ENCODE peak calls at places on chromosomes 7 and 10, in eight cellular contexts. S is neural crest cell; J is mesothelial cell of epicardium; C is activated T-helper 1 cell treated with anti-CD3 and anti-CD28 coated beads, Interleukin-12 subunit alpha, Interleukin-12 subunit beta, Interleukin-2, Interleukin-4 antibody, amounts not matched to agents 30 ng/mL and 10 ng/mL and 1 ng/mL, durations not matched to agents 14 hours and 24 hours and 36 hours; L is T follicular helper cell; N is body of pancreas; O is effector memory CD4-positive, alpha-beta T cell; D is stimulated activated naive CD4-positive, alpha-beta T cell. V is an unnamed sample.

GRCh38 chr10:79357180-79357579 is 9.9 kb downstream of the PPIF start:
- DNase-seq in S (no peak), J (no peak), C (no peak), L (no peak), N (no peak), O (no peak), D (no peak), V (no peak)

GRCh38 chr7:375491-375821 is 85.5 kb downstream of the FOXL3 start:
- DNase-seq in S (no peak), J (no peak), C (no peak), L (no peak), N (peak; percentile 4), O (no peak), D (no peak), V (no peak)

GRCh38 chr10:32050145-32050544 is 6.1 kb downstream of the KIF5B start:
- DNase-seq in S (no peak), J (no peak), C (no peak), L (no peak), N (no peak), O (no peak), D (no peak), V (no peak)

GRCh38 chr10:69636273-69636575 is 6.2 kb downstream of the FAM241B start:
- DNase-seq in S (no peak), J (no peak), C (no peak), L (no peak), N (no peak), O (no peak), D (no peak), V (no peak)

GRCh38 chr10:5381187-5381586 is 16.4 kb downstream of the UCN3 start:
- DNase-seq in S (no peak), J (no peak), C (no peak), L (no peak), N (no peak), O (no peak), D (no peak), V (no peak)

GRCh38 chr10:32377458-32378370 is 30.8 kb upstream of the EPC1 start:
- DNase-seq in S (no peak), J (no peak), C (no peak), L (peak; percentile 26), N (peak; percentile 33), O (no peak), D (peak; percentile 11), V (peak; percentile 33)

GRCh38 chr10:78774999-78775711 is 293.6 kb upstream of the ZMIZ1 start:
- DNase-seq in S (no peak), J (no peak), C (no peak), L (no peak), N (peak; percentile 87), O (no peak), D (no peak), V (peak; percentile 55)

GRCh38 chr7:831596-832291 is 532 bp upstream of the SUN1 start:
- DNase-seq in S (no peak), J (no peak), C (no peak), L (no peak), N (no peak), O (peak; percentile 3), D (no peak), V (peak; percentile 82)

GRCh38 chr10:43398939-43399871 is 9.8 kb downstream of the HNRNPF start:
- DNase-seq in S (no peak), J (no peak), C (no peak), L (no peak), N (no peak), O (no peak), D (no peak), V (no peak)

GRCh38 chr7:1564603-1565022 is 5.2 kb downstream of the PSMG3 start:
- DNase-seq in S (no peak), J (no peak), C (no peak), L (no peak), N (no peak), O (no peak), D (no peak), V (no peak)

GRCh38 chr7:98215561-98216495 is 4.6 kb downstream of the BHLHA15 start:
- DNase-seq in S (no peak), J (no peak), C (no peak), L (no peak), N (peak; percentile 95), O (no peak), D (no peak), V (no peak)

GRCh38 chr10:94630017-94630688 is 53.4 kb upstream of the CYP2C18 start:
- DNase-seq in S (no peak), J (no peak), C (no peak), L (no peak), N (no peak), O (no peak), D (no peak), V (no peak)

GRCh38 chr10:13739178-13739577 is 152.4 kb downstream of the PRPF18 start:
- DNase-seq in S (no peak), J (no peak), C (no peak), L (no peak), N (no peak), O (no peak), D (no peak), V (no peak)

GRCh38 chr7:30898411-30898810 is 13.2 kb upstream of the AQP1 start:
- DNase-seq in S (no peak), J (no peak), C (no peak), L (no peak), N (peak; percentile 63), O (no peak), D (no peak), V (no peak)

GRCh38 chr10:28385748-28386507 is 83.1 kb upstream of the MPP7 start:
- DNase-seq in S (no peak), J (no peak), C (no peak), L (no peak), N (no peak), O (no peak), D (no peak), V (no peak)

GRCh38 chr10:11286261-11286989 is 268.8 kb downstream of the CELF2 start:
- DNase-seq in S (no peak), J (no peak), C (no peak), L (no peak), N (no peak), O (no peak), D (no peak), V (no peak)

GRCh38 chr7:128322040-128322643 is 21.6 kb downstream of the RBM28 start:
- DNase-seq in S (no peak), J (no peak), C (no peak), L (no peak), N (no peak), O (no peak), D (no peak), V (peak; percentile 27)

GRCh38 chr7:79459381-79459780 is 5.9 kb upstream of the MAGI2 start:
- DNase-seq in S (no peak), J (no peak), C (no peak), L (no peak), N (no peak), O (no peak), D (no peak), V (no peak)

GRCh38 chr7:4549681-4550080 is 132.4 kb upstream of the FOXK1 start:
- DNase-seq in S (no peak), J (no peak), C (no peak), L (no peak), N (peak; percentile 53), O (no peak), D (no peak), V (no peak)

GRCh38 chr10:101875068-101875688 is 31.6 kb upstream of the KCNIP2 start:
- DNase-seq in S (no peak), J (no peak), C (no peak), L (no peak), N (no peak), O (no peak), D (no peak), V (no peak)

GRCh38 chr7:5396542-5396941 is 27.1 kb downstream of the TNRC18 start:
- DNase-seq in S (no peak), J (no peak), C (peak; percentile 44), L (peak; percentile 56), N (peak; percentile 37), O (peak; percentile 45), D (peak; percentile 39), V (no peak)

GRCh38 chr7:136656516-136656915 is 211.9 kb upstream of the CHRM2 start:
- DNase-seq in S (no peak), J (no peak), C (no peak), L (no peak), N (no peak), O (no peak), D (no peak), V (no peak)

GRCh38 chr7:54076619-54077018 is 465.6 kb upstream of the VSTM2A start:
- DNase-seq in S (no peak), J (no peak), C (no peak), L (no peak), N (no peak), O (no peak), D (no peak), V (no peak)

GRCh38 chr10:124156524-124157225 is 63.3 kb upstream of the CHST15 start:
- DNase-seq in S (no peak), J (no peak), C (no peak), L (no peak), N (peak; percentile 38), O (no peak), D (no peak), V (no peak)

GRCh38 chr10:64316416-64316815 is 795.2 kb downstream of the REEP3 start:
- DNase-seq in S (no peak), J (no peak), C (no peak), L (no peak), N (no peak), O (no peak), D (no peak), V (no peak)

GRCh38 chr7:43077732-43078391 is 34.6 kb upstream of the HECW1 start:
- DNase-seq in S (no peak), J (no peak), C (no peak), L (no peak), N (no peak), O (no peak), D (no peak), V (no peak)

GRCh38 chr7:28695300-28696261 is 262.5 kb downstream of the TRIL start:
- DNase-seq in S (no peak), J (no peak), C (no peak), L (no peak), N (no peak), O (no peak), D (no peak), V (no peak)

GRCh38 chr7:66359656-66360211 is 154.6 kb downstream of the TPST1 start:
- DNase-seq in S (no peak), J (no peak), C (no peak), L (no peak), N (no peak), O (no peak), D (no peak), V (no peak)

GRCh38 chr7:105647591-105647990 is 66.3 kb upstream of the EFCAB10 start:
- DNase-seq in S (no peak), J (no peak), C (no peak), L (no peak), N (no peak), O (no peak), D (no peak), V (no peak)

GRCh38 chr10:8183241-8183704 is 128.8 kb downstream of the GATA3 start:
- DNase-seq in S (no peak), J (no peak), C (peak; percentile 27), L (peak; percentile 19), N (no peak), O (peak; percentile 44), D (peak; percentile 32), V (no peak)

GRCh38 chr7:5671053-5671452 is 110.4 kb downstream of the RNF216 start:
- DNase-seq in S (no peak), J (no peak), C (no peak), L (no peak), N (no peak), O (no peak), D (no peak), V (no peak)

GRCh38 chr7:149050941-149051340 is 22.6 kb upstream of the PDIA4 start:
- DNase-seq in S (no peak), J (no peak), C (no peak), L (no peak), N (no peak), O (no peak), D (no peak), V (no peak)

GRCh38 chr10:97916586-97916985 is 66.9 kb downstream of the GOLGA7B start:
- DNase-seq in S (no peak), J (no peak), C (no peak), L (no peak), N (peak; percentile 43), O (no peak), D (no peak), V (no peak)

GRCh38 chr7:47408675-47409074 is 173.2 kb downstream of the TNS3 start:
- DNase-seq in S (no peak), J (no peak), C (no peak), L (no peak), N (no peak), O (no peak), D (no peak), V (no peak)

V was measured in astrocyte of the cerebellum.